ENCODE peak calls at places on chromosomes 11 and 22, in four cellular contexts. One of them, this sample, is unnamed.

GRCh38 chr11:91163619-91164451 is 941.0 kb upstream of the CHORDC1 start:
- DNase-seq in sigmoid colon: no peak
- DNase-seq in GM23338: no peak
- DNase-seq in PC-3: peak; percentile 89
- DNase-seq in this sample: no peak

GRCh38 chr11:2549876-2550605 is 105.2 kb downstream of the KCNQ1 start:
- DNase-seq in GM23338: no peak
- DNase-seq in sigmoid colon: peak; percentile 57
- DNase-seq in PC-3: no peak
- DNase-seq in this sample: no peak

GRCh38 chr11:112159098-112159761 is 4.7 kb downstream of the IL18 start:
- DNase-seq in GM23338: no peak
- DNase-seq in PC-3: no peak
- DNase-seq in sigmoid colon: no peak
- DNase-seq in this sample: no peak

GRCh38 chr11:60919956-60920355 is 4.3 kb upstream of the TMEM132A start:
- DNase-seq in sigmoid colon: no peak
- DNase-seq in PC-3: no peak
- DNase-seq in GM23338: peak; percentile 11
- DNase-seq in this sample: no peak

GRCh38 chr22:41966225-41966606 is 3.0 kb upstream of the SEPTIN3 start:
- DNase-seq in sigmoid colon: no peak
- DNase-seq in GM23338: no peak
- DNase-seq in PC-3: no peak
- DNase-seq in this sample: no peak

GRCh38 chr11:92979176-92979575 is 9.7 kb downstream of the MTNR1B start:
- DNase-seq in sigmoid colon: no peak
- DNase-seq in PC-3: no peak
- DNase-seq in GM23338: no peak
- DNase-seq in this sample: no peak

GRCh38 chr11:97751405-97751804 is 1269.3 kb upstream of the CNTN5 start:
- DNase-seq in GM23338: no peak
- DNase-seq in PC-3: no peak
- DNase-seq in sigmoid colon: no peak
- DNase-seq in this sample: no peak

GRCh38 chr11:95245038-95245437 is 14.0 kb upstream of the SESN3 start:
- DNase-seq in PC-3: peak; percentile 11
- DNase-seq in sigmoid colon: no peak
- DNase-seq in GM23338: peak; percentile 30
- DNase-seq in this sample: no peak

GRCh38 chr22:24553597-24554315 is 1.2 kb downstream of the GUCD1 start:
- DNase-seq in sigmoid colon: peak; percentile 70
- DNase-seq in GM23338: no peak
- DNase-seq in PC-3: no peak
- DNase-seq in this sample: no peak

GRCh38 chr11:19241260-19242183 is 777 bp upstream of the E2F8 start:
- DNase-seq in GM23338: peak; percentile 69
- DNase-seq in PC-3: peak; percentile 63
- DNase-seq in sigmoid colon: peak; percentile 66
- DNase-seq in this sample: no peak

GRCh38 chr22:50723991-50724390 is 14.0 kb upstream of the ACR start:
- DNase-seq in sigmoid colon: no peak
- DNase-seq in PC-3: no peak
- DNase-seq in GM23338: no peak
- DNase-seq in this sample: no peak

GRCh38 chr11:76824980-76825725 is 35.6 kb upstream of the ACER3 start:
- DNase-seq in PC-3: peak; percentile 95
- DNase-seq in sigmoid colon: no peak
- DNase-seq in GM23338: no peak
- DNase-seq in this sample: no peak

GRCh38 chr22:48737461-48738203 is 1090.0 kb downstream of the BRD1 start:
- DNase-seq in sigmoid colon: peak; percentile 48
- DNase-seq in GM23338: no peak
- DNase-seq in PC-3: no peak
- DNase-seq in this sample: no peak

GRCh38 chr11:124762077-124762623 is at the start of gene ESAM:
- DNase-seq in GM23338: peak; percentile 66
- DNase-seq in PC-3: peak; percentile 46
- DNase-seq in sigmoid colon: no peak
- DNase-seq in this sample: no peak

GRCh38 chr11:91970604-91971003 is 254.0 kb upstream of the FAT3 start:
- DNase-seq in PC-3: no peak
- DNase-seq in GM23338: no peak
- DNase-seq in sigmoid colon: no peak
- DNase-seq in this sample: no peak

GRCh38 chr11:14258177-14258935 is 100.6 kb downstream of the RRAS2 start:
- DNase-seq in sigmoid colon: no peak
- DNase-seq in GM23338: no peak
- DNase-seq in PC-3: peak; percentile 76
- DNase-seq in this sample: no peak

GRCh38 chr22:43269325-43270040 is 73.7 kb downstream of the SCUBE1 start:
- DNase-seq in GM23338: peak; percentile 46
- DNase-seq in PC-3: no peak
- DNase-seq in sigmoid colon: no peak
- DNase-seq in this sample: no peak

GRCh38 chr11:43542734-43543133 is 137.8 kb upstream of the HSD17B12 start:
- DNase-seq in PC-3: no peak
- DNase-seq in GM23338: no peak
- DNase-seq in sigmoid colon: no peak
- DNase-seq in this sample: no peak

GRCh38 chr11:2109541-2110019 is 29.6 kb downstream of the IGF2 start:
- DNase-seq in sigmoid colon: no peak
- DNase-seq in GM23338: peak; percentile 43
- DNase-seq in PC-3: no peak
- DNase-seq in this sample: no peak

GRCh38 chr11:62138630-62139425 is 15.0 kb downstream of the INCENP start:
- DNase-seq in sigmoid colon: no peak
- DNase-seq in GM23338: no peak
- DNase-seq in PC-3: no peak
- DNase-seq in this sample: no peak

GRCh38 chr11:133078591-133079179 is 453.6 kb downstream of the OPCML start:
- DNase-seq in GM23338: peak; percentile 86
- DNase-seq in PC-3: peak; percentile 64
- DNase-seq in sigmoid colon: no peak
- DNase-seq in this sample: peak; percentile 51

DNA sequence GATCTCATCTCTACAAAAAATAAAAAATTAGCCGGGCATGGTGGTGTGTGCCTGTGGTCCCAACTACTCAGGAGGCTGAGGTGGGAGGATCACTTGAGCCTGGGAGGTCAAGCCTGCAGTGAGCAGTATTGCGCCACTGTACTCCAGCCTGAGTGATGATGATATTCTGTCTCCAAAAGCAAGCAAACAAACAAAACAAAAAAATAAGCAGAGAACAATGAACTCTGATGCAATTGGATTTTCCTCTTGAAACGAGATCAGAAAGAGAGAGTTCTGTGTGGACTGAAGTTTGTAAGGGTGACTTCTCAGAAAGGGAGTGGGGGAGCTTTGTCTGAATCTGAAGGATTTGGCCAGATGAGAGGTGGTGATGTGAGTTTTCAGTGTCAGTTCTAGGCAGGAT is 6.0 kb upstream of the TMEM123 start:
- DNase-seq in PC-3: no peak
- DNase-seq in sigmoid colon: no peak
- DNase-seq in GM23338: no peak
- DNase-seq in this sample: no peak
- H3K4me1 ChIP-seq in PC-3: peaks cover 34% of the 10 kb centered on the region
- H3K4me1 ChIP-seq in sigmoid colon: no peaks in the 10 kb centered on the region
- H3K4me1 ChIP-seq in GM23338: peaks cover 13% of the 10 kb centered on the region
- H3K4me1 ChIP-seq in this sample: peaks cover 3% of the 10 kb centered on the region

DNA sequence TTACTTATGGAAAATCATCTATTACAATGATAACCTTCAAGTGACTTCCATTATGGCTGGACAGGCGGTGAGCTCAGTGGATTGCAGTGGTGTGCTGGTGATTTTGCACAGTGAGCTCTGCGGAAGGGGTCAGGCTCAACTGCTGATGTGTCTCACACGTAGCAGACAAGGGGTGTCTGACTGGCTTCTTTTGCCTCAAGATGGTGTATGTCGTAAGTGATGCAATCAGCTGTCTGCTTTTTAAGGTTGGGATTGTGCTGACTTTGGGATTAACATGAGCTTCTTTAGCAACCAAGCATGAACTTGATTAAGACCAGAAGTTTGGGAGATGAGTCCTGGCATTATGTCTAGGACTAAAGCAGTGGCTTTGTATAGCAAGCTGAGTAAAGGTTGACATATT is 49.5 kb downstream of the POLD3 start:
- DNase-seq in GM23338: no peak
- DNase-seq in PC-3: no peak
- DNase-seq in sigmoid colon: no peak
- DNase-seq in this sample: no peak
- H3K4me1 ChIP-seq in GM23338: no peaks in the 10 kb centered on the region
- H3K4me1 ChIP-seq in PC-3: peaks cover 2% of the 10 kb centered on the region
- H3K4me1 ChIP-seq in sigmoid colon: no peaks in the 10 kb centered on the region
- H3K4me1 ChIP-seq in this sample: no peaks in the 10 kb centered on the region

DNA sequence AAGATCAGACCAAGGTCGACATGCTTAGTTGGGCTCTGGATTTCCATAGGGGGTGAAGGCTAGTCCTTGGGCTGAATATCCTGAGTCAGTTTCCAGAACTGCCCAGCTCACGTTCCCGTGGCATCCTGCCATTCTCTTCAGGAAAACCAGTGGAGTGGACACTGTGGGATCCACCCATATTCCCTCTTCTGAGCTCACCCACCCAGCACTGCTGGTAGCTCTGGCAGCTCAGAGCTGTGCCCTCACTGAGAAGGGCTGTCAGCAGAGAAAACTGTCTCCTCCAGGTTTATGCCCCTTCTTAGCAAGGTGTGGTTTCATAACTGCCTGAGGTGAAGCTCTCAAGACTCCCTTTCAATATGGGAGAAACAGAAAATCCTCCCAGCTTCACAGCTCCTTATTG is 111.7 kb downstream of the GGTLC2 start:
- DNase-seq in GM23338: no peak
- DNase-seq in sigmoid colon: no peak
- DNase-seq in PC-3: no peak
- DNase-seq in this sample: no peak
- H3K4me1 ChIP-seq in GM23338: no peaks in the 10 kb centered on the region
- H3K4me1 ChIP-seq in sigmoid colon: no peaks in the 10 kb centered on the region
- H3K4me1 ChIP-seq in PC-3: no peaks in the 10 kb centered on the region
- H3K4me1 ChIP-seq in this sample: no peaks in the 10 kb centered on the region

GRCh38 chr11:126354631-126355323 is 709 bp upstream of the ST3GAL4 start:
- DNase-seq in PC-3: no peak
- DNase-seq in sigmoid colon: peak; percentile 53
- DNase-seq in GM23338: no peak
- DNase-seq in this sample: no peak

GRCh38 chr11:126352934-126353801 is 2.3 kb upstream of the ST3GAL4 start:
- DNase-seq in sigmoid colon: no peak
- DNase-seq in GM23338: peak; percentile 57
- DNase-seq in PC-3: peak; percentile 88
- DNase-seq in this sample: no peak

GRCh38 chr11:126357055-126357962 is 1.8 kb downstream of the ST3GAL4 start:
- DNase-seq in PC-3: no peak
- DNase-seq in GM23338: no peak
- DNase-seq in sigmoid colon: peak; percentile 64
- DNase-seq in this sample: no peak

GRCh38 chr11:126355926-126356897 is 726 bp downstream of the ST3GAL4 start:
- DNase-seq in GM23338: peak; percentile 57
- DNase-seq in PC-3: peak; percentile 31
- DNase-seq in sigmoid colon: peak; percentile 80
- DNase-seq in this sample: no peak

GRCh38 chr11:126355324-126355925 is at the start of gene ST3GAL4:
- DNase-seq in sigmoid colon: peak; percentile 90
- DNase-seq in PC-3: peak; percentile 83
- DNase-seq in GM23338: peak; percentile 89
- DNase-seq in this sample: peak; percentile 66
- H3K4me1 ChIP-seq in sigmoid colon: no peaks in the 10 kb centered on the region
- H3K4me1 ChIP-seq in PC-3: peaks cover 62% of the 10 kb centered on the region
- H3K4me1 ChIP-seq in GM23338: peaks cover 38% of the 10 kb centered on the region
- H3K4me1 ChIP-seq in this sample: peaks cover 87% of the 10 kb centered on the region

GRCh38 chr22:32413715-32414114 is 1.7 kb upstream of the RTCB start:
- DNase-seq in PC-3: peak; percentile 33
- DNase-seq in sigmoid colon: no peak
- DNase-seq in GM23338: peak; percentile 40
- DNase-seq in this sample: no peak
- H3K4me1 ChIP-seq in PC-3: peaks cover 16% of the 10 kb centered on the region
- H3K4me1 ChIP-seq in sigmoid colon: no peaks in the 10 kb centered on the region
- H3K4me1 ChIP-seq in GM23338: peaks cover 6% of the 10 kb centered on the region
- H3K4me1 ChIP-seq in this sample: peaks cover 16% of the 10 kb centered on the region

DNA sequence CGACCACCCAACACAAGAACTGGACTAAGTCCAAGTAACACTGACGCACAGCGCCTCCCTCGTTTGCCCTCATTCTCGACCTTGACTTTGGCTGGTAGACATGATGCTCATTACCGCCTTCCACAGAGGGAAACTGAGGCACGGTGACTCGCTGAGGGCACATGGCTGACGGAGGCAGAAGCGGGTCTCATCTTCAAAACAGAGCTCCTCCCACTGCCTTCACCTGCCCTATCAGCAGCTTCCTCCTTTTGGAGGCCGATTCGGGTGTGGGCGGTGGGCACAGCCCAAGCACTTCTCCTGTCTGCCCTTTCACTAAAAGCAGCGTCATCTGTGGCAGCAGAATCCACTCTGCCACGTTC is 2.0 kb upstream of the KMT5B start:
- DNase-seq in sigmoid colon: no peak
- DNase-seq in PC-3: no peak
- DNase-seq in GM23338: no peak
- DNase-seq in this sample: no peak
- H3K4me1 ChIP-seq in sigmoid colon: no peaks in the 10 kb centered on the region
- H3K4me1 ChIP-seq in PC-3: peaks cover 11% of the 10 kb centered on the region
- H3K4me1 ChIP-seq in GM23338: peaks cover 10% of the 10 kb centered on the region
- H3K4me1 ChIP-seq in this sample: peaks cover 18% of the 10 kb centered on the region

GRCh38 chr11:118907051-118907748 is 18.5 kb downstream of the BCL9L start:
- DNase-seq in sigmoid colon: peak; percentile 92
- DNase-seq in PC-3: peak; percentile 96
- DNase-seq in GM23338: peak; percentile 91
- DNase-seq in this sample: peak; percentile 96

GRCh38 chr11:118909619-118910308 is 16.0 kb downstream of the BCL9L start:
- DNase-seq in GM23338: peak; percentile 35
- DNase-seq in sigmoid colon: no peak
- DNase-seq in PC-3: no peak
- DNase-seq in this sample: no peak

GRCh38 chr11:118908931-118909618 is 16.7 kb downstream of the BCL9L start:
- DNase-seq in sigmoid colon: peak; percentile 97
- DNase-seq in GM23338: peak; percentile 80
- DNase-seq in PC-3: peak; percentile 76
- DNase-seq in this sample: peak; percentile 83

GRCh38 chr11:118907749-118908106 is 18.0 kb downstream of the BCL9L start:
- DNase-seq in PC-3: no peak
- DNase-seq in GM23338: peak; percentile 69
- DNase-seq in sigmoid colon: no peak
- DNase-seq in this sample: no peak

GRCh38 chr11:118908264-118908663 is 17.5 kb downstream of the BCL9L start:
- DNase-seq in PC-3: no peak
- DNase-seq in sigmoid colon: no peak
- DNase-seq in GM23338: no peak
- DNase-seq in this sample: no peak
- H3K4me1 ChIP-seq in PC-3: peaks cover 52% of the 10 kb centered on the region
- H3K4me1 ChIP-seq in sigmoid colon: no peaks in the 10 kb centered on the region
- H3K4me1 ChIP-seq in GM23338: peaks cover 40% of the 10 kb centered on the region
- H3K4me1 ChIP-seq in this sample: peaks cover 49% of the 10 kb centered on the region

This sample was measured in tibial nerve.